ENCODE peak calls at places on chromosome 6, in nine cellular contexts. N is body of pancreas, L is fibroblast of lung, A is psoas muscle, U is H1, V is cardiac muscle cell, J is endodermal cell, H is A673, O is K562. F is an unnamed sample. For H3K36me3, the result is how much of the 10 kb centered on the place peaks cover.

GRCh38 chr6:111487656-111488055 is 4.6 kb upstream of the REV3L start:
- DNase-seq in N (no peak), L (peak), A (no peak), U (no peak), V (peak), J (no peak), H (no peak), O (no peak), F (no peak)

GRCh38 chr6:26394289-26394688 is 7.8 kb upstream of the BTN3A1 start:
- DNase-seq in N (no peak), L (peak), A (no peak), U (no peak), V (peak), J (no peak), H (peak), O (no peak), F (no peak)

GRCh38 chr6:72386324-72386723 is 235.5 kb upstream of the KCNQ5 start:
- DNase-seq in N (no peak), L (peak), A (no peak), U (no peak), V (peak), J (no peak), H (no peak), O (no peak), F (no peak)

GRCh38 chr6:90098025-90098474 is 198.6 kb downstream of the BACH2 start:
- DNase-seq in N (peak), L (peak), A (peak), U (no peak), V (peak), J (no peak), H (peak), O (no peak), F (peak)

GRCh38 chr6:116034327-116034726 is 26.4 kb downstream of the FRK start:
- DNase-seq in N (no peak), L (peak), A (no peak), U (no peak), V (peak), J (no peak), H (peak), O (no peak), F (peak)

GRCh38 chr6:11947063-11947462 is 65.0 kb upstream of the HIVEP1 start:
- DNase-seq in N (no peak), L (no peak), A (no peak), U (no peak), V (no peak), J (no peak), H (no peak), O (peak), F (no peak)

GRCh38 chr6:170116643-170117042 is 174.2 kb downstream of the DLL1 start:
- DNase-seq in N (peak), L (no peak), A (no peak), U (peak), V (no peak), J (peak), H (no peak), O (no peak), F (no peak)

GRCh38 chr6:157224178-157224956 is 99.0 kb downstream of the TMEM242 start:
- DNase-seq in N (peak), L (no peak), A (no peak), U (peak), V (no peak), J (no peak), H (no peak), O (no peak), F (no peak)

GRCh38 chr6:163828038-163828790 is 413.7 kb downstream of the QKI start:
- DNase-seq in N (no peak), L (no peak), A (peak), U (no peak), V (no peak), J (peak), H (no peak), O (no peak), F (no peak)

GRCh38 chr6:56328366-56328765 is 81.0 kb upstream of the COL21A1 start:
- DNase-seq in N (no peak), L (no peak), A (no peak), U (no peak), V (no peak), J (no peak), H (no peak), O (no peak), F (no peak)

DNA sequence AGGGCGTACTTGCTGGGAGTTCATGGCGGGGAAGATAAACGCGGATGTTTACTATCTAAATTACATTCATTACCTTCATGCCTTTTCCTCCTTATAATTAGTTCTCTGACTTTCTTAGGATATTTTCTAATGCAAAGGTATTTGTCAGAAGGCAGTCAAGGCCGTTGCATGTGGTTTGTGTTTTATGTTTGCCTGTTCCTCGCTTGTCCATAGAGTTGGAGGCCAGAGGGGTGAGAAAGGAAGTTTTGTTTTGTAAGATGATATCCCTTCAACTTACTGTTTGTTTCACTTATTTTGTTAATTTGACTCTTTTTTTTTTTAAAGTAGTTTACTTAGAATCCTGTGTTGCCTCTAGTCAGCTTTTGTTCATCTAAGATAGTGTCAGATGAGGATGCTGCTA is 4.0 kb upstream of the CCN2 start:
- DNase-seq in N (no peak), L (no peak), A (no peak), U (no peak), V (no peak), J (no peak), H (no peak), O (no peak), F (no peak)
- H3K4me3 ChIP-seq in N (no peak), L (no peak), A (peak), U (no peak), V (no peak), J (no peak), H (no peak), O (no peak), F (no peak)

GRCh38 chr6:34877869-34878485 is 9.9 kb downstream of the TAF11 start:
- DNase-seq in N (no peak), L (no peak), A (no peak), U (no peak), V (no peak), J (no peak), H (no peak), O (no peak), F (no peak)
- H3K36me3 ChIP-seq in N (under half), L (under half), A (half or more), U (under half), V (under half), J (half or more), H (under half), O (half or more), F (under half)

GRCh38 chr6:153568601-153569000 is 437.5 kb upstream of the RGS17 start:
- DNase-seq in N (no peak), L (peak), A (no peak), U (no peak), V (peak), J (no peak), H (peak), O (no peak), F (peak)
- H3K4me3 ChIP-seq in N (no peak), L (no peak), A (no peak), U (no peak), V (no peak), J (no peak), H (peak), O (no peak), F (no peak)

DNA sequence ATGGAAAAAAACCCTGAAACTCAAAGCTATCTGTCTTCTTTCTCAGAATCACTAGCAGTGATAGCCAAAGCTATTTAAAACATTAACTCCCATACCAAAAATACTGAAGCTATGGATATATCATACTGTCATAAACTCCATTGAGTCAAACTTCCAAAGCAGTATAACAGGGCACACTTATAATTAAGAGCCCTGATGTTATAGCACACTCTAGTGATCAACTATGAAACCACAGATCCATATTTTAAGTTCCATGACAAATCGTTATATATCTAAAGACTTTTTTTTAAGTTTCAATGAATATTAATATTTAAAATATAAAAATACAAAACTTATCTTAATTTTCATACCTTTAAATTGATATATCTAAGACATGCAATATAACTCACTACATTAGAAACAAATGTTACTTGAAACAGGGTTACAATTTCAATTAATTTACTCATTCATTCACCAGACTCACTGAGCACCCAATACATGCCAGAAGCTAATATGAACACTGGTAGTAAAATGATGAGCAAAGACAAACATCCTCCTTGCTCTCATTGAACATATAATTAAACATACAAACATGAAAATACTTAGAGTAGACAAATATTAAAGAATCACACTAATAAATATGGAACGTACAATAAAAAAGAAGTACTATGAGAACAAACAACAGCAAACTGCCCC is 69.3 kb downstream of the IBTK start:
- DNase-seq in N (no peak), L (peak), A (no peak), U (no peak), V (peak), J (no peak), H (peak), O (no peak), F (no peak)
- H3K36me3 ChIP-seq in N (under half), L (under half), A (half or more), U (under half), V (under half), J (half or more), H (under half), O (half or more), F (under half)

GRCh38 chr6:108001696-108002231 is 43.8 kb upstream of the SEC63 start:
- DNase-seq in N (no peak), L (no peak), A (no peak), U (no peak), V (no peak), J (no peak), H (no peak), O (no peak), F (no peak)

GRCh38 chr6:108005961-108006360 is 48.0 kb upstream of the SEC63 start:
- DNase-seq in N (no peak), L (no peak), A (no peak), U (no peak), V (no peak), J (no peak), H (no peak), O (no peak), F (no peak)

GRCh38 chr6:107999341-107999740 is 41.3 kb upstream of the SEC63 start:
- DNase-seq in N (no peak), L (no peak), A (no peak), U (no peak), V (no peak), J (no peak), H (no peak), O (no peak), F (no peak)

GRCh38 chr6:108004861-108005260 is 46.9 kb upstream of the SEC63 start:
- DNase-seq in N (no peak), L (no peak), A (no peak), U (no peak), V (no peak), J (no peak), H (no peak), O (no peak), F (no peak)

GRCh38 chr6:108002365-108003221 is 44.6 kb upstream of the SEC63 start:
- DNase-seq in N (peak), L (no peak), A (no peak), U (no peak), V (no peak), J (peak), H (no peak), O (no peak), F (no peak)
- H3K4me3 ChIP-seq in N (no peak), L (no peak), A (no peak), U (no peak), V (no peak), J (no peak), H (no peak), O (no peak), F (no peak)

GRCh38 chr6:30611150-30611855 is 5.7 kb downstream of the PPP1R10 start:
- DNase-seq in N (no peak), L (no peak), A (no peak), U (no peak), V (peak), J (no peak), H (no peak), O (no peak), F (no peak)
- H3K36me3 ChIP-seq in N (under half), L (under half), A (under half), U (under half), V (under half), J (half or more), H (half or more), O (half or more), F (under half)

DNA sequence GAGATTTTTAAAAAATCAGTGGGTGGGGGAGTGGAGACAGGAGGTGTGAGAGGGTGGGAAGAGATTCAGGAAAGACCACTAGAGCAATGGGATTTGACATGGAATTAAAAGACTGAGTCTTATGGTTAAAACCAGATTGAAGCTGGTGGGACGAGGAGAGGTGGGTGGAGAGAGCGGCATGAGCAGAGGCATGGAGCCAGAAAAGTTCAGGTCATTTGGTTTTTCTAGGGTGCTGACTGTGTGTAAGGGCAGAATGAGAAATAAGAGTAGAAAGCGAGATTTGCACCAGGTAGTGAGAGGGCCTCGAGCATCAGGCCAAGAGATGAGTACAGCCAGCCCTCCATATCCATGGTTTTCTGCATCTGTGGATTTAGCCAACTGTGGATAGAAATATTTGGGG is 121.3 kb downstream of the TCP11 start:
- DNase-seq in N (no peak), L (no peak), A (no peak), U (no peak), V (no peak), J (peak), H (no peak), O (no peak), F (no peak)
- H3K4me3 ChIP-seq in N (no peak), L (no peak), A (peak), U (no peak), V (no peak), J (no peak), H (no peak), O (no peak), F (no peak)

GRCh38 chr6:18162401-18162800 is 7.2 kb downstream of the KDM1B start:
- DNase-seq in N (no peak), L (no peak), A (no peak), U (no peak), V (no peak), J (no peak), H (no peak), O (no peak), F (no peak)
- H3K36me3 ChIP-seq in N (under half), L (under half), A (half or more), U (under half), V (under half), J (half or more), H (under half), O (half or more), F (under half)

F was measured in BJ.